ENCODE peak calls at places on chromosomes 12 and 14, in seven cellular contexts. K is adrenal gland; S is HCT116; O is GM23338; I is naive thymus-derived CD4-positive, alpha-beta T cell; H is right atrium auricular region; W is left ventricle myocardium inferior. J is an unnamed sample. For H3K27me3, the result is how much of the 10 kb centered on the place peaks cover.

GRCh38 chr14:64556526-64556925 is 6.8 kb downstream of the PPP1R36 start:
- DNase-seq in K (no peak), S (no peak), O (no peak), I (no peak), H (no peak), W (no peak), J (no peak)

GRCh38 chr12:47755655-47756562 is 2.8 kb downstream of the RAPGEF3 start:
- DNase-seq in K (no peak), S (no peak), O (no peak), I (no peak), H (no peak), W (no peak), J (no peak)

GRCh38 chr12:75944097-75944904 is 87.3 kb downstream of the PHLDA1 start:
- DNase-seq in K (no peak), S (peak), O (peak), I (peak), H (no peak), W (no peak), J (peak)

GRCh38 chr12:53042607-53043454 is 7.0 kb upstream of the TNS2 start:
- DNase-seq in K (no peak), S (no peak), O (peak), I (no peak), H (no peak), W (no peak), J (no peak)

GRCh38 chr14:21525995-21526671 is at the start of gene SALL2:
- DNase-seq in K (peak), S (no peak), O (peak), I (peak), H (peak), W (peak), J (peak)

GRCh38 chr12:89707623-89707991 is 1.0 kb downstream of the ATP2B1 start:
- DNase-seq in K (peak), S (no peak), O (peak), I (peak), H (no peak), W (peak), J (peak)

GRCh38 chr14:50726372-50727107 is 58.4 kb upstream of the SAV1 start:
- DNase-seq in K (no peak), S (no peak), O (no peak), I (no peak), H (no peak), W (no peak), J (peak)

GRCh38 chr12:68868043-68868790 is 60.2 kb downstream of the MDM2 start:
- DNase-seq in K (no peak), S (no peak), O (no peak), I (no peak), H (no peak), W (no peak), J (no peak)

GRCh38 chr12:81811066-81811777 is 52.1 kb upstream of the PPFIA2 start:
- DNase-seq in K (no peak), S (no peak), O (peak), I (no peak), H (no peak), W (no peak), J (no peak)

GRCh38 chr14:52332269-52332668 is 18.2 kb downstream of the PTGER2 start:
- DNase-seq in K (no peak), S (no peak), O (no peak), I (no peak), H (no peak), W (no peak), J (no peak)

GRCh38 chr14:51342226-51342625 is 102.2 kb downstream of the TMX1 start:
- DNase-seq in K (no peak), S (no peak), O (no peak), I (no peak), H (no peak), W (no peak), J (no peak)

GRCh38 chr14:103550451-103551337 is 11.8 kb downstream of the BAG5 start:
- DNase-seq in K (no peak), S (no peak), O (no peak), I (no peak), H (no peak), W (peak), J (no peak)

GRCh38 chr14:102020058-102020971 is 55.9 kb downstream of the DYNC1H1 start:
- DNase-seq in K (no peak), S (no peak), O (no peak), I (peak), H (no peak), W (no peak), J (peak)

GRCh38 chr14:65263161-65263788 is 149.3 kb upstream of the FUT8 start:
- DNase-seq in K (no peak), S (no peak), O (no peak), I (no peak), H (no peak), W (no peak), J (no peak)

GRCh38 chr14:21978184-21978998 is 304.8 kb upstream of the OR4E1 start:
- DNase-seq in K (peak), S (peak), O (peak), I (peak), H (no peak), W (no peak), J (peak)

GRCh38 chr12:570237-570925 is 92.9 kb downstream of the NINJ2 start:
- DNase-seq in K (peak), S (peak), O (peak), I (no peak), H (peak), W (peak), J (no peak)

GRCh38 chr14:95096476-95096875 is 60.9 kb downstream of the DICER1 start:
- DNase-seq in K (no peak), S (no peak), O (no peak), I (no peak), H (no peak), W (no peak), J (no peak)

GRCh38 chr14:44170554-44170953 is 336.5 kb downstream of the FSCB start:
- DNase-seq in K (no peak), S (no peak), O (no peak), I (no peak), H (no peak), W (no peak), J (no peak)

GRCh38 chr14:95173518-95173917 is 16.2 kb upstream of the DICER1 start:
- DNase-seq in K (no peak), S (no peak), O (no peak), I (no peak), H (no peak), W (no peak), J (no peak)

GRCh38 chr12:113649256-113649830 is 177.7 kb upstream of the LHX5 start:
- DNase-seq in K (no peak), S (no peak), O (no peak), I (no peak), H (no peak), W (no peak), J (no peak)

GRCh38 chr14:81245771-81246170 is 25.0 kb upstream of the GTF2A1 start:
- DNase-seq in K (no peak), S (no peak), O (no peak), I (no peak), H (no peak), W (no peak), J (no peak)

GRCh38 chr12:45356822-45357546 is 141.1 kb downstream of the ANO6 start:
- DNase-seq in K (no peak), S (no peak), O (no peak), I (no peak), H (no peak), W (no peak), J (no peak)

GRCh38 chr12:63940295-63940997 is 95.9 kb downstream of the SRGAP1 start:
- DNase-seq in K (no peak), S (no peak), O (no peak), I (no peak), H (no peak), W (no peak), J (no peak)

GRCh38 chr12:46963977-46964376 is 115.4 kb upstream of the PCED1B start:
- DNase-seq in K (peak), S (no peak), O (no peak), I (no peak), H (no peak), W (no peak), J (no peak)

GRCh38 chr12:133174901-133175300 is 6.4 kb upstream of the ZNF268 start:
- DNase-seq in K (no peak), S (no peak), O (no peak), I (no peak), H (no peak), W (no peak), J (no peak)

GRCh38 chr12:5376591-5377207 is 55.2 kb upstream of the NTF3 start:
- DNase-seq in K (no peak), S (no peak), O (no peak), I (no peak), H (no peak), W (no peak), J (no peak)

GRCh38 chr12:5371636-5372035 is 60.3 kb upstream of the NTF3 start:
- DNase-seq in K (no peak), S (no peak), O (no peak), I (no peak), H (no peak), W (no peak), J (no peak)

GRCh38 chr12:5374691-5375090 is 57.2 kb upstream of the NTF3 start:
- DNase-seq in K (no peak), S (no peak), O (no peak), I (no peak), H (no peak), W (no peak), J (no peak)

GRCh38 chr12:5377997-5378596 is 53.8 kb upstream of the NTF3 start:
- DNase-seq in K (no peak), S (no peak), O (no peak), I (no peak), H (no peak), W (no peak), J (no peak)

GRCh38 chr12:5375547-5376295 is 56.2 kb upstream of the NTF3 start:
- DNase-seq in K (no peak), S (no peak), O (no peak), I (no peak), H (no peak), W (no peak), J (no peak)
- H3K27me3 ChIP-seq in K (under half), S (under half), O (under half), I (under half), H (under half), W (under half), J (under half)

GRCh38 chr14:62117010-62117717 is 354.9 kb downstream of the SNAPC1 start:
- DNase-seq in K (peak), S (no peak), O (peak), I (peak), H (peak), W (peak), J (peak)
- H3K27me3 ChIP-seq in K (under half), S (under half), O (half or more), I (under half), H (under half), W (half or more), J (under half)

DNA sequence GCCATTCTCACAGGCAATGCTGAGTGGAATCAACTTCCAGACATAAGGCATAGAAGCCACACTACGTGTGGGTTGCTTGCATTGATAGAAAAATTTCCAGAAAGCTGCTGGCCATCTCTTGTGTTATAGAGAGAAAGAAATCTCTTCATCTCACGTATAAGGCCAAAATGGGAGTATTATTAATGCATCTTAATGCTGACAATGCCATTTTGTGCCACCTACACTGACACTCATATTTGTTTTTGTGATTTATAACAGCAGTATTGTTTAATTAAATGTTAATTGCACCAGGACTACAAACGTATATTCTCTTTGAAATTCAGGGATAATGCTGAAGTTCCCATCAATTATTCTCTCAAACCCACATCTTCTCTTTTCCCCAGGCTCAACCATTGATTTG is 56.1 kb upstream of the TMEM132D start:
- DNase-seq in K (no peak), S (no peak), O (no peak), I (no peak), H (no peak), W (no peak), J (no peak)
- H3K27me3 ChIP-seq in K (under half), S (under half), O (under half), I (under half), H (under half), W (under half), J (under half)

GRCh38 chr12:111041091-111041490 is 120.7 kb upstream of the MYL2 start:
- DNase-seq in K (no peak), S (no peak), O (no peak), I (no peak), H (no peak), W (no peak), J (no peak)

GRCh38 chr12:111038075-111038474 is 117.7 kb upstream of the MYL2 start:
- DNase-seq in K (no peak), S (no peak), O (no peak), I (no peak), H (no peak), W (no peak), J (no peak)

GRCh38 chr12:111038941-111039340 is 118.6 kb upstream of the MYL2 start:
- DNase-seq in K (no peak), S (no peak), O (no peak), I (no peak), H (no peak), W (no peak), J (no peak)

GRCh38 chr12:111037047-111037446 is 116.7 kb upstream of the MYL2 start:
- DNase-seq in K (no peak), S (no peak), O (no peak), I (no peak), H (no peak), W (no peak), J (no peak)

GRCh38 chr12:111040690-111041089 is 120.3 kb upstream of the MYL2 start:
- DNase-seq in K (no peak), S (no peak), O (no peak), I (no peak), H (no peak), W (no peak), J (no peak)
- H3K27me3 ChIP-seq in K (under half), S (under half), O (under half), I (under half), H (under half), W (half or more), J (under half)

J was measured in CD4-positive, CD25-positive, alpha-beta regulatory T cell.